ENCODE peak calls at places on chromosomes 13 and 19, in eight cellular contexts. X is tibial nerve, S is tibial artery, U is MM.1S, G is breast epithelium, P is kidney epithelial cell, D is thoracic aorta, M is fibroblast of pulmonary artery. Q is an unnamed sample.

GRCh38 chr19:50476224-50476942 is at the start of the genes EMC10 and GARIN5A:
- DNase-seq in G (peak), U (peak), P (peak), X (peak), S (peak), D (peak), M (peak), Q (peak)

GRCh38 chr13:24203726-24204295 is 43.3 kb downstream of the SPATA13 start:
- DNase-seq in X (no peak), U (peak), M (no peak), S (no peak), P (no peak), G (no peak), D (no peak), Q (no peak)

GRCh38 chr13:90750957-90751356 is 596.5 kb upstream of the MIR17HG start:
- DNase-seq in P (no peak), S (no peak), D (no peak), G (no peak), M (peak), U (no peak), X (no peak), Q (no peak)

GRCh38 chr13:29583073-29583785 is 12.3 kb downstream of the SLC7A1 start:
- DNase-seq in G (no peak), P (peak), U (no peak), X (no peak), D (no peak), S (no peak), M (no peak), Q (no peak)

GRCh38 chr19:29521291-29522075 is 4.3 kb upstream of the VSTM2B start:
- DNase-seq in G (no peak), M (no peak), U (no peak), X (no peak), S (no peak), D (no peak), P (no peak), Q (no peak)

GRCh38 chr19:2325261-2326046 is 2.9 kb downstream of the LSM7 start:
- DNase-seq in X (no peak), M (no peak), P (no peak), S (no peak), G (no peak), D (no peak), U (peak), Q (no peak)

GRCh38 chr19:50358483-50359431 is 6.7 kb downstream of the NAPSA start:
- DNase-seq in M (peak), X (no peak), D (no peak), P (no peak), G (no peak), S (peak), U (no peak), Q (no peak)

GRCh38 chr19:19820774-19821315 is 705 bp downstream of the ZNF506 start:
- DNase-seq in X (no peak), D (no peak), M (no peak), U (no peak), G (no peak), S (no peak), P (no peak), Q (peak)

GRCh38 chr13:23322353-23323336 is 110.9 kb downstream of the SACS start:
- DNase-seq in X (no peak), S (no peak), M (no peak), U (no peak), D (no peak), G (no peak), P (no peak), Q (no peak)

GRCh38 chr13:109182777-109183465 is 553.5 kb downstream of the MYO16 start:
- DNase-seq in D (no peak), P (no peak), S (no peak), U (no peak), M (no peak), X (no peak), G (no peak), Q (no peak)

GRCh38 chr19:8396563-8397203 is 6.5 kb downstream of the RAB11B start:
- DNase-seq in P (no peak), U (peak), S (no peak), D (no peak), G (peak), X (no peak), M (peak), Q (peak)

GRCh38 chr13:113172419-113172926 is 14.0 kb downstream of the PROZ start:
- DNase-seq in G (no peak), U (no peak), D (no peak), S (no peak), X (no peak), M (no peak), P (no peak), Q (no peak)

GRCh38 chr13:47250141-47250540 is 353.3 kb upstream of the HTR2A start:
- DNase-seq in U (no peak), G (no peak), D (peak), M (peak), P (no peak), X (no peak), S (no peak), Q (no peak)

GRCh38 chr13:109451726-109452125 is 334.7 kb downstream of the IRS2 start:
- DNase-seq in M (no peak), S (no peak), P (no peak), X (no peak), U (no peak), D (no peak), G (no peak), Q (no peak)

GRCh38 chr13:47672245-47672975 is 328.7 kb downstream of the SUCLA2 start:
- DNase-seq in P (no peak), M (peak), S (no peak), X (no peak), D (no peak), U (no peak), G (no peak), Q (no peak)

GRCh38 chr19:42021185-42021584 is 27.2 kb upstream of the ATP1A3 start:
- DNase-seq in D (no peak), S (no peak), G (no peak), P (no peak), X (no peak), M (no peak), U (no peak), Q (no peak)

GRCh38 chr19:15381864-15382263 is 2.3 kb upstream of the AKAP8 start:
- DNase-seq in X (no peak), G (no peak), D (no peak), M (no peak), U (no peak), S (no peak), P (no peak), Q (no peak)

GRCh38 chr19:33273881-33274662 is 28.3 kb downstream of the CEBPA start:
- DNase-seq in D (peak), U (no peak), P (peak), X (no peak), S (no peak), M (peak), G (peak), Q (no peak)

GRCh38 chr13:99322297-99323103 is 15.3 kb upstream of the GPR183 start:
- DNase-seq in P (no peak), U (no peak), D (no peak), M (peak), S (no peak), X (no peak), G (no peak), Q (peak)

GRCh38 chr19:18122424-18122823 is 24.8 kb downstream of the MAST3 start:
- DNase-seq in G (no peak), P (no peak), M (no peak), D (no peak), U (no peak), S (no peak), X (no peak), Q (no peak)

GRCh38 chr13:42650470-42650869 is 76.5 kb downstream of the TNFSF11 start:
- DNase-seq in P (no peak), D (no peak), M (no peak), U (no peak), G (no peak), X (no peak), S (no peak), Q (no peak)

GRCh38 chr19:52638601-52639000 is 446 bp upstream of the ZNF83 start:
- DNase-seq in M (no peak), G (no peak), P (no peak), X (no peak), U (no peak), S (no peak), D (no peak), Q (no peak)

GRCh38 chr13:50576156-50576555 is 267.3 kb downstream of the DLEU7 start:
- DNase-seq in S (no peak), G (no peak), U (no peak), M (no peak), D (no peak), X (no peak), P (no peak), Q (no peak)

GRCh38 chr13:81377926-81378325 is 1037.0 kb upstream of the SPRY2 start:
- DNase-seq in S (no peak), M (no peak), P (peak), U (no peak), X (no peak), D (no peak), G (no peak), Q (no peak)

GRCh38 chr19:6587093-6587820 is 3.7 kb downstream of the CD70 start:
- DNase-seq in X (no peak), M (no peak), S (no peak), U (no peak), D (no peak), G (no peak), P (no peak), Q (no peak)

GRCh38 chr19:45117167-45117594 is 24.2 kb downstream of the PPP1R37 start:
- DNase-seq in G (no peak), P (no peak), U (peak), S (no peak), D (no peak), M (no peak), X (no peak), Q (peak)

GRCh38 chr13:111046590-111047141 is 68.4 kb upstream of the ARHGEF7 start:
- DNase-seq in U (peak), P (no peak), S (no peak), X (no peak), G (no peak), M (peak), D (no peak), Q (no peak)

GRCh38 chr13:24022568-24022967 is 125.3 kb upstream of the C1QTNF9B start:
- DNase-seq in X (no peak), M (peak), S (no peak), P (no peak), U (no peak), G (no peak), D (no peak), Q (no peak)

GRCh38 chr13:49638416-49639072 is 10.2 kb downstream of the ARL11 start:
- DNase-seq in G (no peak), X (no peak), D (no peak), U (no peak), P (no peak), S (no peak), M (no peak), Q (no peak)

GRCh38 chr19:16825312-16826168 is 3.7 kb upstream of the SIN3B start:
- DNase-seq in M (peak), S (no peak), D (no peak), X (peak), G (peak), U (no peak), P (peak), Q (no peak)

GRCh38 chr19:17751103-17751911 is at the start of gene FCHO1:
- DNase-seq in U (peak), M (no peak), D (no peak), G (no peak), P (no peak), S (peak), X (no peak), Q (peak)

GRCh38 chr19:55086730-55087541 is 11.3 kb downstream of the EPS8L1 start:
- DNase-seq in M (peak), G (peak), D (peak), X (peak), P (peak), S (peak), U (no peak), Q (no peak)

GRCh38 chr19:40442328-40443130 is 1.6 kb downstream of the SERTAD3 start:
- DNase-seq in X (no peak), P (no peak), G (no peak), D (no peak), M (no peak), U (no peak), S (no peak), Q (no peak)

GRCh38 chr13:23848639-23849282 is 40.4 kb downstream of the MIPEP start:
- DNase-seq in X (no peak), G (no peak), M (no peak), S (no peak), U (no peak), P (no peak), D (no peak), Q (no peak)

GRCh38 chr19:7595466-7596133 is at the start of gene CAMSAP3:
- DNase-seq in M (no peak), G (no peak), P (no peak), U (peak), X (no peak), S (no peak), D (no peak), Q (no peak)

GRCh38 chr19:49845433-49845832 is 5.5 kb upstream of the PTOV1 start:
- DNase-seq in G (no peak), D (no peak), X (no peak), U (no peak), P (no peak), S (no peak), M (no peak), Q (no peak)

GRCh38 chr19:35318679-35319448 is 10.1 kb upstream of the CD22 start:
- DNase-seq in P (peak), S (peak), M (peak), G (peak), D (peak), U (no peak), X (no peak), Q (no peak)

GRCh38 chr13:59873309-59873708 is 290.4 kb downstream of the DIAPH3 start:
- DNase-seq in M (no peak), P (no peak), X (no peak), U (no peak), D (no peak), S (no peak), G (no peak), Q (no peak)

GRCh38 chr13:59873856-59874255 is 289.9 kb downstream of the DIAPH3 start:
- DNase-seq in G (no peak), P (no peak), M (no peak), S (no peak), X (no peak), D (no peak), U (no peak), Q (no peak)

GRCh38 chr13:59879281-59879680 is 284.4 kb downstream of the DIAPH3 start:
- DNase-seq in S (no peak), G (no peak), P (no peak), X (no peak), U (no peak), M (no peak), D (no peak), Q (no peak)

GRCh38 chr13:59877933-59878332 is 285.8 kb downstream of the DIAPH3 start:
- DNase-seq in D (no peak), U (no peak), G (no peak), S (no peak), M (no peak), X (no peak), P (no peak), Q (no peak)

GRCh38 chr13:59874973-59875372 is 288.8 kb downstream of the DIAPH3 start:
- DNase-seq in G (no peak), D (no peak), P (no peak), M (no peak), X (no peak), S (no peak), U (no peak), Q (no peak)
- H3K4me3 ChIP-seq in G (no peak), D (no peak), P (no peak), M (no peak), X (no peak), S (no peak), U (no peak), Q (no peak)

GRCh38 chr13:104204177-104204576 is 1138.0 kb upstream of the SLC10A2 start:
- DNase-seq in M (no peak), G (no peak), X (no peak), P (no peak), S (no peak), U (no peak), D (no peak), Q (no peak)
- TF ChIP-seq CTCF in M (no peak), G (no peak), X (no peak), P (no peak), S (no peak), U (peak), D (no peak), Q (peak)

DNA sequence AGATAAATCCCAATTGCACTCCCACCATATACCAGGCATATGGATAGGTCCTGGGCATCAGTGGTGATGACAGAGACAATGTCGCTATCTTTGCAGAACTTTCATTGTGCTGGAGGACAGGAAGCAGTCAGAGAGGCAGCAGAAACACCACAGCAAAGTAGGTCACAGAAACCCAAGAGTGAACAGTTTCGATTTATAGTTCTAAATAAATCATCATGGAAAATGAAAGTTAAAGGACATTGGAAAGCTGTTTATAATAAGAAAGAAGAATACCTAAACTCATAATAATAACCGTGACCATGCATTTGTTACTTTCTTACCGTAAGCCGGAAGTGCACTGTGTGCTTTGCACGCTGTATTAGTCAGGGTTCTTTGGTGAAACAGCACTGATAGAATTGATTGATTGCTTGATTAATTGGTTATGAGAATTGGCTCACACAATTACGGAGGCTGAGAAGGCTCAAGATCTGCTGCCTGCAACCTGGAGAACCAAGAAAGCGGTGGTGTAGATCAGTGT is 38.9 kb downstream of the ALOX5AP start:
- DNase-seq in M (no peak), D (no peak), G (no peak), X (no peak), U (peak), P (no peak), S (no peak), Q (no peak)
- H3K4me3 ChIP-seq in M (no peak), D (no peak), G (no peak), X (no peak), U (peak), P (no peak), S (no peak), Q (no peak)

GRCh38 chr19:3555653-3556422 is 1.5 kb downstream of the MFSD12 start:
- DNase-seq in M (no peak), S (no peak), X (no peak), D (no peak), G (no peak), P (no peak), U (peak), Q (no peak)

GRCh38 chr19:3554254-3555083 is 2.9 kb downstream of the MFSD12 start:
- DNase-seq in M (no peak), S (no peak), G (no peak), D (no peak), U (peak), P (peak), X (no peak), Q (no peak)

GRCh38 chr19:3557461-3558248 is at the start of gene MFSD12:
- DNase-seq in G (peak), P (peak), D (peak), M (peak), U (peak), X (peak), S (peak), Q (peak)

GRCh38 chr19:3556423-3556977 is 886 bp downstream of the MFSD12 start:
- DNase-seq in P (no peak), U (peak), G (no peak), D (no peak), X (no peak), M (no peak), S (no peak), Q (no peak)

DNA sequence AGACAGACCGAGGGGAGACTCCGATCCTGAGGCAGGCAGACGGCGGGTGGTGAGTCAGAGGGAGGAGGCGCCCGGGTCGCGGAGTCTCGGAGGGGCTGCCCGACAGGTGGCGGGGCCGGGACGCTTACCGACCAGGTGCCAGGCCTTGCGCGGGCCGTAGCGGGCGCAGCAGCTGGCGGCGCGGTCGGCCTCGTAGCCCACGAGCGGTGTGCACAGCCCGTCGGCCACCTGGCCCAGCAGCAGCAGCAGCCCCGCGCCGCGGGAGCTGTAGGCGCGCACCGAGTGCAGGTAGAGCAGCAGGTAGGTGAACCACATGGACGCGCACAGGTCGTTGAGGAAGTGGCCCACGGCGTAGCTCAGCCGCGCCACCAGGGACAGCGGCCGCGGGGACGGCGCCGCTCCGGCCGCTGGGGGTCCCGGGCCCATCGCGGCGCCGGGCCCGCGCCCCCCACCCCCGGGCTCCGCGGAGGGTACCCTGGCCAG is 367 bp downstream of the MFSD12 start:
- DNase-seq in P (no peak), D (no peak), G (no peak), X (no peak), U (peak), M (no peak), S (peak), Q (no peak)
- TF ChIP-seq CTCF in P (no peak), D (no peak), G (no peak), X (no peak), U (peak), M (no peak), S (no peak), Q (peak)

GRCh38 chr19:3785464-3785937 is 680 bp downstream of the MATK start:
- DNase-seq in M (no peak), P (no peak), S (no peak), U (no peak), D (no peak), X (no peak), G (no peak), Q (no peak)

GRCh38 chr19:3788991-3789778 is 3.0 kb upstream of the MATK start:
- DNase-seq in D (no peak), U (no peak), P (no peak), G (no peak), X (no peak), M (no peak), S (no peak), Q (no peak)

GRCh38 chr19:3783660-3784584 is 2.3 kb downstream of the MATK start:
- DNase-seq in G (no peak), S (no peak), M (no peak), U (no peak), D (no peak), X (no peak), P (no peak), Q (no peak)

GRCh38 chr19:3784607-3785463 is 1.3 kb downstream of the MATK start:
- DNase-seq in M (no peak), G (no peak), U (no peak), P (no peak), S (no peak), D (no peak), X (no peak), Q (no peak)

DNA sequence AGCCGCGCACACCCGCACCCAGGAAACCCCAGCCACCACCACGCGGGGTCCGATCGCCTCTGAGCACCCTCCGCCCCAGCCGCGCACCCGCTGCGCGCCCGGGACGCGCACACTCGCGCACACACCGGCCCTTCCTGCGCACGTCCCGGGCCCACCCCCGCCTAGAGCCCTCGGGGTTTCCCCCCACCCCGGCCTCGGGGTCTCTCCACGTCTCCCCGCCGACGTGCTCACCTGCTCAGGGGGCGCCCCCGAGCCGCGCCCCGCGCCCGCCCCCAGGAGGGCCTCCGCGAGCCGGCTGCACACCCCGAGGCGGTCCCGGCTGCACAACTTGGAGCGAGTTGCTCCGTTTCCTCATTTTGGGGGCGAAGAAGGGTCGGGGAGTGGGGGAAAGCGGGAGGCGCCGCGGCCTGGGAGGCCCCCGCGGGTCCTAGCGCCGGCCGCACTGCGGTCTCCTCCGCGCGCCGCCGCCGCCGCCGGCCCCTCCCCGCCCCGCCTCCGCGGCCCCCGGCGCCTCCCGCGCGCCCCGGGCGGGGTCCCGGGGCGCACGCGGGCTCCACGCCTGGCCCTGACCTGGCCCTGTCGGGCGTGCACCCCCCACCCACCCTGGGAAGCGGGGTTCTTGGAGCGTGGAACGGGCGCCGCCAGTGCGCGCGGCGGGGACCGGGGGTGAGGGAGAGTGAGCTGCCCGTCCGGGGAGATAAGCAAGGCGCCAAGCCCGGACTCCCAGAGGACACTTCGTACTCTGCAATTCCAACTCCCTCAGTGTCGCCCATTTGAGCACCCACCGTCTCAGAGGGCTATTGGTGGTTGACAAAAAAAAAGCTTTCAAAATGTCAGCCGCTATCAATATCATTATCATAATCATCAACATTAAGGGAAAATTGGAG is at the start of gene MATK:
- DNase-seq in P (no peak), M (no peak), D (no peak), U (no peak), G (no peak), S (no peak), X (no peak), Q (no peak)
- H3K4me3 ChIP-seq in P (no peak), M (no peak), D (peak), U (no peak), G (peak), S (no peak), X (peak), Q (no peak)

GRCh38 chr19:39125554-39126311 is at the start of gene PAK4:
- DNase-seq in X (peak), M (peak), S (peak), P (peak), D (peak), G (peak), U (peak), Q (peak)
- TF ChIP-seq CTCF in X (no peak), M (no peak), S (no peak), P (no peak), D (no peak), G (no peak), U (no peak), Q (no peak)